ENCODE peak calls at places on chromosomes 5 and 9, in four cellular contexts. K, Q, D and J are unnamed samples.

GRCh38 chr5:151005975-151006576 is 14.3 kb upstream of the GPX3 start:
- DNase-seq in Q (no peak), D (no peak), K (peak), J (no peak)

GRCh38 chr5:132289097-132289496 is 5.1 kb upstream of the SLC22A4 start:
- DNase-seq in D (no peak), Q (no peak), K (no peak), J (no peak)

GRCh38 chr5:131230406-131230805 is 33.4 kb upstream of the CDC42SE2 start:
- DNase-seq in Q (peak), K (no peak), D (no peak), J (no peak)

GRCh38 chr5:157502143-157502647 is 42.2 kb downstream of the NIPAL4 start:
- DNase-seq in Q (no peak), D (no peak), K (no peak), J (no peak)

GRCh38 chr9:4519604-4520003 is 29.3 kb downstream of the SLC1A1 start:
- DNase-seq in Q (no peak), K (no peak), D (no peak), J (no peak)

GRCh38 chr9:128916204-128916603 is 4.6 kb upstream of the PHYHD1 start:
- DNase-seq in Q (no peak), K (no peak), D (no peak), J (no peak)

GRCh38 chr9:87639949-87640348 is 86.0 kb upstream of the CTSL start:
- DNase-seq in D (no peak), Q (no peak), K (no peak), J (no peak)

GRCh38 chr5:36740259-36740898 is 134.0 kb downstream of the SLC1A3 start:
- DNase-seq in D (no peak), Q (no peak), K (no peak), J (no peak)

GRCh38 chr5:139283252-139284166 is 10.0 kb upstream of the MATR3 start:
- DNase-seq in Q (no peak), D (no peak), K (no peak), J (no peak)

GRCh38 chr9:86741311-86742215 is 205.7 kb downstream of the GAS1 start:
- DNase-seq in K (no peak), D (no peak), Q (no peak), J (no peak)

GRCh38 chr5:159660401-159660800 is 255.9 kb upstream of the ADRA1B start:
- DNase-seq in D (no peak), K (no peak), Q (peak), J (no peak)

GRCh38 chr9:100724932-100725331 is 147.1 kb downstream of the CAVIN4 start:
- DNase-seq in K (no peak), Q (no peak), D (no peak), J (no peak)

GRCh38 chr5:119238265-119239118 is 117.3 kb upstream of the TNFAIP8 start:
- DNase-seq in Q (no peak), K (no peak), D (no peak), J (no peak)

GRCh38 chr9:35570709-35571108 is 34.4 kb upstream of the TESK1 start:
- DNase-seq in K (no peak), D (no peak), Q (no peak), J (no peak)

GRCh38 chr9:132833451-132834130 is 44.5 kb downstream of the AK8 start:
- DNase-seq in D (no peak), K (no peak), Q (no peak), J (no peak)

GRCh38 chr5:155728146-155728856 is 598.7 kb upstream of the SGCD start:
- DNase-seq in D (peak), Q (peak), K (no peak), J (peak)

GRCh38 chr9:137488330-137488653 is 29.2 kb upstream of the NSMF start:
- DNase-seq in Q (no peak), D (no peak), K (no peak), J (no peak)

GRCh38 chr5:147427784-147428401 is 82.0 kb downstream of the DPYSL3 start:
- DNase-seq in Q (no peak), K (no peak), D (no peak), J (no peak)

GRCh38 chr5:148904440-148904839 is 78.0 kb downstream of the ADRB2 start:
- DNase-seq in D (no peak), K (no peak), Q (no peak), J (peak)

GRCh38 chr5:148902478-148902877 is 76.1 kb downstream of the ADRB2 start:
- DNase-seq in K (no peak), D (no peak), Q (no peak), J (no peak)

GRCh38 chr5:148906968-148907367 is 80.6 kb downstream of the ADRB2 start:
- DNase-seq in Q (no peak), D (no peak), K (no peak), J (no peak)

GRCh38 chr5:148903587-148903986 is 77.2 kb downstream of the ADRB2 start:
- DNase-seq in D (no peak), Q (no peak), K (no peak), J (no peak)

GRCh38 chr5:148905541-148905940 is 79.1 kb downstream of the ADRB2 start:
- DNase-seq in Q (no peak), D (no peak), K (no peak), J (no peak)
- H3K27ac ChIP-seq in Q (no peak), D (no peak), K (no peak), J (no peak)

GRCh38 chr9:33924978-33925797 is 108.2 kb downstream of the UBE2R2 start:
- DNase-seq in K (no peak), Q (peak), D (peak), J (peak)

GRCh38 chr9:33923079-33923478 is 106.1 kb downstream of the UBE2R2 start:
- DNase-seq in K (no peak), Q (no peak), D (no peak), J (no peak)

GRCh38 chr9:33927694-33928093 is 110.7 kb downstream of the UBE2R2 start:
- DNase-seq in Q (no peak), D (no peak), K (no peak), J (no peak)

GRCh38 chr9:33923998-33924701 is 107.2 kb downstream of the UBE2R2 start:
- DNase-seq in K (no peak), D (no peak), Q (no peak), J (no peak)

DNA sequence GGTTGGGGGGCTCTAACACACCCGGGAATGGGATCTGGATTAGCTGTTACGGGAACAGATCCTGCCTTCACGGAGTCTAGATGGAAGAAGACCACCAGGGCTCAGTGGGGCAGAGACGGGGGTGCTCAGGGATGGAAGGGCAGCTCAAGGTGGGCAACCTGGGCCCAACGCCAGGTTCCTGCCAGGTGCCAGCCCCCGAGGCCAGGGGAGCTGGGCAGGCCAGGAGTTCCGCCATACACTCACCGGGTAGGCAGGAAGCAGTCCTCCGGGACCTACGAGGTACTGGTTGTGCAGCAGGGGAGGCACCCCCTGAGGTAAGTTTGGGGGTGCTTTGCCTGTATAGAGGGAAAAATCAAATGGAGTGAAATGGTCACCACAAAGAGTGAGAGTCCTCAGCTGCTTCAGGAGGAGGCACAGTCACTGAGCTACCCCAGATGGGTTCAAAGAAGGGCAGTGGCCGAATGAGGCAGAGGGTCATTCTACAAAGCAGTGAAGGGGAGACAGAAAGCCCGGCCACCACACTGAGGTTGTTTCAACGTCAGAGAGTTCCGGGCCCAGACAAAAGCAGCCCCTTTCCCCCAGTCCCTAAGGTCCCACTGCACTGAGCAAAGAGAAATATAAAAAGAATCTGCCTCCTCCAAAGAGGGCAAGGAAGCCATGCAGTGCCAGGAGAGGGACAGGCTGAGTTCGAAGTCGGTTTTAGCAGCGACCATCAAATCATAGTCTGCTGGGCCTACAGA is 110.0 kb downstream of the UBE2R2 start:
- DNase-seq in D (no peak), K (no peak), Q (no peak), J (no peak)
- H3K27ac ChIP-seq in D (no peak), K (no peak), Q (no peak), J (no peak)

GRCh38 chr5:142283304-142283703 is 41.5 kb downstream of the SPRY4 start:
- DNase-seq in Q (no peak), K (no peak), D (no peak), J (no peak)

GRCh38 chr5:142280066-142281011 is 44.5 kb downstream of the SPRY4 start:
- DNase-seq in K (no peak), D (no peak), Q (no peak), J (no peak)

GRCh38 chr5:142277796-142278195 is 47.0 kb downstream of the SPRY4 start:
- DNase-seq in K (no peak), Q (no peak), D (no peak), J (no peak)

GRCh38 chr5:142281966-142282365 is 42.9 kb downstream of the SPRY4 start:
- DNase-seq in K (no peak), Q (no peak), D (no peak), J (no peak)

GRCh38 chr5:142281012-142281374 is 43.8 kb downstream of the SPRY4 start:
- DNase-seq in D (no peak), K (no peak), Q (no peak), J (no peak)
- H3K27ac ChIP-seq in D (no peak), K (no peak), Q (no peak), J (peak)

GRCh38 chr5:33328842-33329241 is 111.9 kb upstream of the TARS1 start:
- DNase-seq in Q (no peak), D (no peak), K (no peak), J (no peak)

GRCh38 chr5:33334829-33335228 is 105.9 kb upstream of the TARS1 start:
- DNase-seq in K (no peak), D (no peak), Q (no peak), J (no peak)

GRCh38 chr5:33330416-33330815 is 110.3 kb upstream of the TARS1 start:
- DNase-seq in D (no peak), Q (no peak), K (no peak), J (no peak)

GRCh38 chr5:33332804-33333203 is 108.0 kb upstream of the TARS1 start:
- DNase-seq in Q (no peak), D (no peak), K (no peak), J (no peak)

GRCh38 chr5:33330992-33331391 is 109.8 kb upstream of the TARS1 start:
- DNase-seq in Q (no peak), D (no peak), K (no peak), J (no peak)
- H3K27ac ChIP-seq in Q (no peak), D (no peak), K (no peak), J (no peak)

DNA sequence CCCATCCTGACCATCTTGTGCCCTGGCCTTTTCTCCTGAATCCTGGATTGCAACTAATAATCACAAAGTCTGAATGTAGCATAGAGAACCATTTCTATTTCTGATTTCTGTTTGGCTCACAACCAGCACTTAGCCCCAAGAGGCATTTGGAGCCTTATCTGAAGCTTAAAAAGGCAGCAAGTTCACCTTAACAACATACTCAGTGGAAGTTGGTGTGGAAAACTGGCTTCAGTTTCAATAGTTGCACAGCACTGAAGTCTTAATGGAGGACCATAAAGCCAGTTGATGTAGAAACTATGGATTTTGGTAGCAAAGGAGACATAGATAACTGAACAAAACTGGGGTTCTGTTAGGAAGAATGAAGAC is 574.1 kb downstream of the PSAT1 start:
- DNase-seq in D (no peak), K (no peak), Q (peak), J (no peak)
- H3K27ac ChIP-seq in D (no peak), K (no peak), Q (peak), J (no peak)

GRCh38 chr5:113242481-113243348 is 192.1 kb downstream of the TSSK1B start:
- DNase-seq in K (no peak), Q (no peak), D (no peak), J (no peak)

GRCh38 chr5:113244966-113245365 is 189.8 kb downstream of the TSSK1B start:
- DNase-seq in Q (no peak), K (no peak), D (no peak), J (no peak)

GRCh38 chr5:113245427-113246052 is 189.2 kb downstream of the TSSK1B start:
- DNase-seq in Q (no peak), K (no peak), D (no peak), J (no peak)

GRCh38 chr5:113240951-113241726 is 193.7 kb downstream of the TSSK1B start:
- DNase-seq in K (no peak), D (no peak), Q (no peak), J (no peak)

DNA sequence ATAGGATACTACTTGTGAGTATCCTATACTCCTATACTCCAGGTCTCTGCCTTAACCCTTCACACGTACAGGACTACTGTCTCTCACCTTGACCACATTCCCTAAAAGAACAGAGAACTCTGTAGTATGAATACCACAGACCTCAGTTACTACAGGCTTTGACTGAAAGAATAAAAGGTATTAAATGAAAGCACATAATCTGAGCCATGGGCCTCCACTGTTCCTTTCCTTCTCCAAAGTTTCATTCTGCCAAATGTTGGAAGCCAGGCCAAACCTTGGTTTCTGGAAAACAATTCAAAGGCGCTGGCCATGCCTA is 191.5 kb downstream of the TSSK1B start:
- DNase-seq in D (no peak), Q (no peak), K (no peak), J (no peak)
- H3K27ac ChIP-seq in D (no peak), Q (no peak), K (no peak), J (no peak)

GRCh38 chr9:135083241-135083810 is 4.1 kb upstream of the OLFM1 start:
- DNase-seq in Q (no peak), K (no peak), D (peak), J (no peak)

GRCh38 chr9:135082536-135082935 is 4.9 kb upstream of the OLFM1 start:
- DNase-seq in D (no peak), K (no peak), Q (no peak), J (no peak)

GRCh38 chr9:135083831-135084230 is 3.6 kb upstream of the OLFM1 start:
- DNase-seq in D (peak), K (no peak), Q (no peak), J (no peak)

GRCh38 chr9:135084881-135085760 is 2.3 kb upstream of the OLFM1 start:
- DNase-seq in D (no peak), K (no peak), Q (no peak), J (no peak)

GRCh38 chr9:135084262-135084661 is 3.2 kb upstream of the OLFM1 start:
- DNase-seq in D (no peak), Q (no peak), K (no peak), J (no peak)
- H3K27ac ChIP-seq in D (peak), Q (no peak), K (no peak), J (no peak)

DNA sequence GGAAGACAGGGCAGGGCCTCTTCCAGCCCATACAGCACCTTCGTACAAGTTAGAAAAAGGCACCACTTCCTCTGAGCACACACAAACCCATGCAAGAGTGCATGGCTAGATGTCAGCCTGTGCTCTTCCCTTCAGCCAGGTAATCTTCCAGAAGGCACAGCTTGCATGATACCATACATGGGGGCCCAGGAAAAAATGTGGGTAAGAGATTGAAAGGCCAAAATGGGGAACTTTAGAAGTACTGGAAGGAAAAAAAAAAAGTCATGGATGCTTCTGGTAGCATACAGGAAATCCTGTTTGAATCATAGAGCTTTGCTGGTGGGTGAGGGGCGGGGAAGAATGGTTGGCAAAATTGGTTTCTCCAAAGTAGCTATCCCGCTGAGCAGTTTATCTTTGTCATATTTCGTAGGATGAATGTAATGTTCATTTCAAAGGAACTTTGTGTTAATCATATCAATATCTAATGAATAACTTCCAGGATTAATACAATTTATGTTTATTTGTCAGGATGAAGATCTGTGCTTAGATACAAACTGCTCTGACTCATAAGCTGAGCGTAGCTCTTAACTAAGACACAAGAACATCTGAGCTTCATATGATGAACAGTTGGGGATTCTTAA is 78.2 kb upstream of the MAP3K1 start:
- DNase-seq in D (no peak), K (no peak), Q (no peak), J (no peak)
- H3K27ac ChIP-seq in D (no peak), K (no peak), Q (no peak), J (no peak)